ENCODE peak calls at places on chromosomes 12 and 14, in five cellular contexts. G is IMR-90, F is H1, J is A549, E is HepG2. V is an unnamed sample.
A peak's percentile ranks its signal among the peaks of the same experiment; 100 is the strongest.

GRCh38 chr14:37340353-37340752 is 142.6 kb downstream of the MIPOL1 start:
- DNase-seq in E (peak; percentile 39), F (no peak), G (no peak), J (no peak), V (peak; percentile 7)

GRCh38 chr12:9869307-9870161 is at the start of gene CLEC2B:
- DNase-seq in G (peak; percentile 85), J (no peak), F (no peak), E (no peak), V (no peak)

GRCh38 chr12:109239691-109240090 is 69.4 kb downstream of the FOXN4 start:
- DNase-seq in G (no peak), F (no peak), E (no peak), J (no peak), V (no peak)

GRCh38 chr12:132502882-132503193 is 12.9 kb downstream of the FBRSL1 start:
- DNase-seq in G (no peak), F (no peak), E (no peak), J (no peak), V (no peak)

GRCh38 chr14:41607966-41608663 is 1.4 kb downstream of the LRFN5 start:
- DNase-seq in G (no peak), F (no peak), J (no peak), E (no peak), V (no peak)

GRCh38 chr14:50619569-50620141 is 48.5 kb downstream of the SAV1 start:
- DNase-seq in E (peak; percentile 38), J (peak; percentile 34), F (no peak), G (peak; percentile 65), V (peak; percentile 17)

GRCh38 chr14:26191666-26192065 is 406.2 kb downstream of the NOVA1 start:
- DNase-seq in G (no peak), J (no peak), E (no peak), F (no peak), V (no peak)

GRCh38 chr12:39464976-39465375 is 22.1 kb upstream of the KIF21A start:
- DNase-seq in J (no peak), G (no peak), F (no peak), E (no peak), V (no peak)

GRCh38 chr12:64039285-64039871 is 182.7 kb downstream of the KICS2 start:
- DNase-seq in F (no peak), E (no peak), G (peak; percentile 74), J (no peak), V (no peak)

GRCh38 chr12:99418379-99418778 is 229.2 kb upstream of the GARIN6 start:
- DNase-seq in F (no peak), J (no peak), G (no peak), E (no peak), V (no peak)

GRCh38 chr12:570237-570925 is 92.9 kb downstream of the NINJ2 start:
- DNase-seq in J (peak; percentile 98), G (peak; percentile 82), F (no peak), E (peak; percentile 77), V (peak; percentile 72)

GRCh38 chr12:3034067-3034750 is 43.0 kb upstream of the TSPAN9 start:
- DNase-seq in E (peak; percentile 55), J (peak; percentile 82), G (peak; percentile 71), F (peak; percentile 54), V (peak; percentile 70)

GRCh38 chr12:22935090-22935489 is 310.1 kb downstream of the ETNK1 start:
- DNase-seq in F (no peak), G (no peak), J (no peak), E (no peak), V (no peak)

GRCh38 chr12:122835693-122836026 is 403 bp downstream of the HIP1R start:
- DNase-seq in G (no peak), E (no peak), J (peak; percentile 46), F (no peak), V (peak; percentile 87)

GRCh38 chr12:15931590-15932053 is 20.5 kb downstream of the DERA start:
- DNase-seq in E (peak; percentile 44), G (no peak), J (no peak), F (no peak), V (no peak)

GRCh38 chr12:51653431-51653830 is 62.4 kb downstream of the SCN8A start:
- DNase-seq in G (peak; percentile 31), F (no peak), E (no peak), J (no peak), V (no peak)

DNA sequence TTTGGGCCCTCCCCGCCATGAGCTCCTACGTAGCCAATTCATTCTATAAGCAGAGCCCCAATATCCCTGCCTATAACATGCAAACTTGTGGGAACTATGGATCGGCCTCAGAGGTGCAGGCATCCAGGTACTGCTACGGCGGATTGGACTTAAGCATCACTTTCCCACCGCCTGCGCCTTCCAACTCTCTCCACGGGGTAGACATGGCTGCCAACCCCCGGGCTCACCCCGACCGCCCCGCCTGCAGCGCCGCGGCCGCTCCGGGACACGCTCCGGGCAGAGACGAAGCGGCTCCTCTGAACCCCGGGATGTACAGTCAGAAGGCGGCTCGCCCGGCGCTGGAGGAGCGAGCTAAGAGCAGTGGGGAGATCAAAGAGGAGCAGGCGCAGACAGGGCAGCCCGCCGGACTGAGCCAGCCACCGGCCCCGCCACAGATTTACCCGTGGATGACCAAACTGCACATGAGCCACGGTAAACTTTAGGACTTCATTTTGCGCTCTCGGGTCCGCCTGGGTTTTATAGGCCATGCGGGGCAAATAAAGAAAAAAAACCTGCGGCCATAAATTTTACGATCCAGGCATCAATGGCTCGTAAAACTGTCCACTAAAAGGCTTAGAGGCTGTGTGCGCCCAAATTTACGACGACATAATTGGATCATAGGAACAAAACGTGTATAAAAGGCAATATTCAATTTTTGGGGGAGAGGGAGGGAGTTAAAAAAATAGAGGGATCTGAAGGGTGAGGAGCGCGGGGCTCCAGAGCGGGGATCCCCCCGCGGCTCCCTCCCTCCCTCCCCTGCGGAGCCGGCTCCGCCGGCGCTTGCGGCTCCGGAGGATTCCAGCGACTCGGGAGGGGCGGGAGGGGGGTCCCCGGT is 493 bp downstream of the HOXC5 start:
- DNase-seq in F (no peak), E (peak; percentile 4), G (no peak), J (peak; percentile 56), V (no peak)
- TF ChIP-seq MAFK in F (no peak), E (no peak), G (no peak), J (no peak), V (no peak)

GRCh38 chr14:96370528-96370927 is 7.2 kb downstream of the GSKIP start:
- DNase-seq in F (no peak), E (no peak), J (no peak), G (no peak), V (no peak)
- TF ChIP-seq MAFK in F (no peak), E (no peak), J (no peak), G (no peak), V (no peak)

GRCh38 chr12:46920503-46920902 is 94.7 kb upstream of the SLC38A4 start:
- DNase-seq in E (no peak), J (no peak), F (no peak), G (no peak), V (no peak)
- TF ChIP-seq MAFK in E (no peak), J (no peak), F (no peak), G (no peak), V (no peak)

GRCh38 chr14:93954516-93954830 is 21.9 kb downstream of the ASB2 start:
- DNase-seq in E (no peak), J (no peak), F (no peak), G (no peak), V (no peak)
- TF ChIP-seq MAFK in E (no peak), J (no peak), F (no peak), G (no peak), V (no peak)

GRCh38 chr12:41802803-41803202 is 341.9 kb downstream of the GXYLT1 start:
- DNase-seq in F (no peak), E (no peak), J (no peak), G (no peak), V (no peak)
- TF ChIP-seq MAFK in F (no peak), E (no peak), J (no peak), G (no peak), V (no peak)

DNA sequence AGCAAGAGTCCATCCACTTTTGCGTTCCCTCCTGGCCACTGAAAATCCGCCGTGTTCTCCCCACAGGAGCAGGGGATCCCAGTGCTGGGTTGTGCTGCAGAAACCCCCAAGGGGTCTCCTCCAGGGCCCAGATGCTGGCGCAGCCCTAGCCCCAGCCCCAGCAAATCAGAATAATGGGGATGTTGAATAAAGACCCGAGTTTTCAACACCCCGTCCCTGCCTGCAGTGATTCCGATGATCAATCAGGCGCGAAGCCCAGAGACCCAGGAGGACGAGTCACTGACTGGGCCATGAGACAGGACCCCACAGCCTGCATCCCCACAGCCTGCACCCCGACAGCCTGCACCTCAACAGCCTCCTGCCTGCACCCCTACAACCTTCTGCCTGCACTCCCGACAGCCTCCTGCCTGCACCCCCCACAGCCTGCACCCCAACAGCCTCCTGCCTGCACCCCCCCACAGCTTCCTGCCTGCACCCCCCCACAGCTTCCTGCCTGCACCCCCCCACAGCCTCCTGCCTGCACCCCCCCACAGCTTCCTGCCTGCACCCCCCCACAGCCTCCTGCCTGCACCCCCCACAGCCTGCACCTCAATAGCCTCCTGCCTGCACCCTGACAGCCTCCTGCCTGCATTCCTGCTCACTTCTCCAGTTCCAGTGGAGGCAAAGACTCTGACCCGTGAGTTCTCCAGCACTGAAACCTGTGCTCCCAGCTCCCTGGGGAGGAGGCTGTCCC is 37.2 kb downstream of the TNFAIP2 start:
- DNase-seq in J (no peak), E (no peak), G (no peak), F (no peak), V (no peak)
- TF ChIP-seq MAFK in J (no peak), E (no peak), G (no peak), F (no peak), V (no peak)

DNA sequence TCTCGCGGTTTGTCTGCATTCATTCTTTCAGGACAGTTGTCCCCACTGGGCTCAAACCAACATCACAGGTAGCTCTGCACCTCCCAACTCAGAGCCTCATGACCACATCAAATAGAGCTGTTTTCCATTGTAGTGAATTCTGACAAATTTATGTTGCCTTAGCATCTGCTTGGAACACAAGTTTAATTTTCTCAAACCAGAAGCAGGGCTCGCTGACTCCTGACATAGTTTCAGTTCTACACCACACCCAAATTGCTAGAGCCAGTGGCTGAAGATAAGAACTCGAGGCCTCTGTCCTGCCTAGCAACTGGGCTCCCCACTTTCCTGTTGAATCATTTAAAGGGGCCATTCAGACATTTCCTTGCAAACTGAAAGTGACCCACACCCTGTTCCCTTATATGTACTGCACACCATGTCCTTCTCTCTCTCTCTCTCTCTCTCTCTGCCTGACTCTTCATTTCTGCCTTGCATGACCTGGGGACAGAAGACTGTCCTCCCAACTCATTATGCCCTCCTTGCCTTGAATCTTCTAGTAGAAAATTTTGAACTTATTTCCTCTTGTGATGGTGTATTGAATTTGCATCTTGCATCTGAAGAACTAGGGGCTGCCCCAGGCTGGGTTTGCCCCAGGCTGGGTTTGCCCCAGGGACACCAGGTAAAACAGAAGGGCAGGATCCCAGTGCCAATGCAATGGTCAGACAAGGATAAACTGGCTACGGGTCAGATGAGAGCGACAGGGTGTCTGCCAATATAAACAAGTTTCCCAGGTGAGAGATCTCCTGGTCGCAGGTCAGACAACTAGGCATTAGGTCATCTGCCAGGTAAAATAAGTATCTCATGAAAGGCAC is 9.7 kb upstream of the WSCD2 start:
- DNase-seq in E (no peak), J (no peak), G (no peak), F (no peak), V (peak; percentile 71)
- TF ChIP-seq MAFK in E (no peak), J (no peak), G (no peak), F (no peak), V (peak; percentile 34)

GRCh38 chr14:104091061-104091926 is 5.8 kb downstream of the ASPG start:
- DNase-seq in G (no peak), J (no peak), F (no peak), E (no peak), V (no peak)

GRCh38 chr14:104092931-104093365 is 7.4 kb downstream of the ASPG start:
- DNase-seq in J (no peak), G (no peak), F (no peak), E (no peak), V (no peak)

GRCh38 chr14:104093366-104094055 is 8.0 kb downstream of the ASPG start:
- DNase-seq in J (no peak), F (no peak), E (no peak), G (no peak), V (no peak)

GRCh38 chr14:104090071-104090748 is 4.7 kb downstream of the ASPG start:
- DNase-seq in J (no peak), E (no peak), G (no peak), F (no peak), V (no peak)

GRCh38 chr14:104091927-104092771 is 6.6 kb downstream of the ASPG start:
- DNase-seq in J (no peak), E (no peak), F (no peak), G (no peak), V (no peak)
- TF ChIP-seq MAFK in J (no peak), E (no peak), F (no peak), G (no peak), V (no peak)

V was measured in K562.